ENCODE peak calls at places on chromosomes 3 and 15, in eight cellular contexts. U, W, B, P, A, V, E and N are unnamed samples.

GRCh38 chr3:36941658-36942057 is 3.2 kb downstream of the TRANK1 start:
- DNase-seq in U (no peak), W (no peak), B (no peak), P (no peak), A (no peak), V (no peak), E (no peak), N (no peak)

GRCh38 chr15:74850398-74850797 is 7.4 kb upstream of the ULK3 start:
- DNase-seq in U (no peak), W (no peak), B (no peak), P (no peak), A (no peak), V (no peak), E (no peak), N (no peak)

GRCh38 chr3:15108082-15108545 is 9.2 kb upstream of the RBSN start:
- DNase-seq in U (peak; percentile 50), W (peak; percentile 89), B (peak; percentile 67), P (peak; percentile 92), A (peak; percentile 78), V (peak; percentile 30), E (peak; percentile 41), N (peak; percentile 75)

GRCh38 chr3:65045138-65045537 is 357.3 kb upstream of the ADAMTS9 start:
- DNase-seq in U (no peak), W (no peak), B (no peak), P (no peak), A (no peak), V (no peak), E (no peak), N (no peak)

GRCh38 chr3:137948400-137949072 is 61.4 kb upstream of the CLDN18 start:
- DNase-seq in U (no peak), W (no peak), B (no peak), P (no peak), A (no peak), V (no peak), E (no peak), N (no peak)

GRCh38 chr3:196144383-196145105 is 62.7 kb upstream of the TFRC start:
- DNase-seq in U (peak; percentile 42), W (no peak), B (no peak), P (no peak), A (no peak), V (no peak), E (no peak), N (no peak)

GRCh38 chr15:22258402-22259150 is 178.2 kb downstream of the OR4M2 start:
- DNase-seq in U (no peak), W (no peak), B (no peak), P (peak; percentile 78), A (no peak), V (no peak), E (no peak), N (peak; percentile 83)

GRCh38 chr3:50612973-50613851 is 1.6 kb upstream of the CISH start:
- DNase-seq in U (no peak), W (no peak), B (no peak), P (no peak), A (no peak), V (no peak), E (no peak), N (no peak)

GRCh38 chr15:68187559-68187958 is 17.6 kb downstream of the CALML4 start:
- DNase-seq in U (peak; percentile 61), W (no peak), B (peak; percentile 67), P (no peak), A (no peak), V (peak; percentile 66), E (no peak), N (no peak)

GRCh38 chr3:138197545-138197944 is 10.4 kb downstream of the ARMC8 start:
- DNase-seq in U (no peak), W (no peak), B (no peak), P (no peak), A (no peak), V (no peak), E (no peak), N (no peak)

GRCh38 chr15:65902373-65902772 is 33.1 kb downstream of the RAB11A start:
- DNase-seq in U (no peak), W (peak; percentile 69), B (no peak), P (peak; percentile 81), A (peak; percentile 89), V (peak; percentile 35), E (peak; percentile 68), N (peak; percentile 72)

GRCh38 chr15:64282701-64283100 is 73.3 kb downstream of the CSNK1G1 start:
- DNase-seq in U (no peak), W (no peak), B (no peak), P (no peak), A (no peak), V (no peak), E (no peak), N (no peak)

GRCh38 chr15:64285150-64285549 is 70.8 kb downstream of the CSNK1G1 start:
- DNase-seq in U (no peak), W (no peak), B (no peak), P (no peak), A (no peak), V (no peak), E (no peak), N (no peak)

GRCh38 chr15:64286473-64286872 is 69.5 kb downstream of the CSNK1G1 start:
- DNase-seq in U (no peak), W (no peak), B (no peak), P (no peak), A (no peak), V (no peak), E (no peak), N (no peak)

GRCh38 chr15:64285871-64286270 is 70.1 kb downstream of the CSNK1G1 start:
- DNase-seq in U (no peak), W (no peak), B (no peak), P (no peak), A (no peak), V (no peak), E (no peak), N (no peak)

DNA sequence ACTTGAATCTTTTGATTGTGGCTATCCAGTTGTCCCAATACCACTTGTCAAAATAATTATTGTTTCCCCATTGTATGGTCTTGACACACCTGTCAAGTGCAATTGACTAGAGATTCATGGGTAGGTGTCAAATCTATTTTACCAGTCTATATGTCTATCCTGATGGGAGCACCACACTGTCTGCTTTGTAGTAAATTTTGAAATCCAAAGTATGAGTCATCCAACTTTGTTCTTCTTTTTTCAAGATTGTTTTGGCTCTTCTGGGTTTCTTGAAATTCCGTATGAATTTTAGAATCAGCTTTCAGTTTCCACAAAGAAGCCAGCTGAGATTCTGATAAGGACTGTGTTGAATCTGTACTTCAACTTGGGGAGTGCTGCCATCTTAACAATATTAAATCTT is 71.9 kb downstream of the CSNK1G1 start:
- DNase-seq in U (no peak), W (no peak), B (no peak), P (no peak), A (no peak), V (peak; percentile 5), E (no peak), N (no peak)
- H3K27ac ChIP-seq in U (no peak overlapping the region), W (no peak overlapping the region), B (no peak overlapping the region), P (no peak overlapping the region), A (no peak overlapping the region), V (no peak overlapping the region), E (no peak overlapping the region), N (peak overlapping the region; percentile 13)

DNA sequence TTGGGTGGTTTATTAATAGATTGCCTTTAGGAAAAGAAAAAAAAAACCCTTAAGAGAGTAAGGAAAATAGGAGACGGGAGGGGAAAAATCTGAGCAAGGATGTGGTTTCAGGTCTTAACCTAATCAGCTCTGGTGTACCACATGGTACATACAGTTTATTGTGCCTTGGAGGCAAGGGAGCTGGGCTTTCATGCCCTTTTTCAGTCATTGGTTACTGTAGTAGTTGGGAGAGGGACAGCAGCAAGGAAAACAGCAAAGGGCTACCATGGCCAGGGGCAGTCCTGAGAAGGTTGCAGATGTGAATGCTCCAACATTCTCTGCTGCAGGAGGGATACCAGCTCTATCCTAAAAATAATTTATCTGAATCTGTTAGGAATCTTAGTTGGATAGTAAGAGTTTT is 5.9 kb downstream of the CMC1 start:
- DNase-seq in U (no peak), W (no peak), B (no peak), P (no peak), A (no peak), V (no peak), E (no peak), N (no peak)
- TF ChIP-seq CTCF in U (no peak), W (no peak), B (no peak), P (no peak), A (no peak), V (no peak), E (no peak), N (no peak)

DNA sequence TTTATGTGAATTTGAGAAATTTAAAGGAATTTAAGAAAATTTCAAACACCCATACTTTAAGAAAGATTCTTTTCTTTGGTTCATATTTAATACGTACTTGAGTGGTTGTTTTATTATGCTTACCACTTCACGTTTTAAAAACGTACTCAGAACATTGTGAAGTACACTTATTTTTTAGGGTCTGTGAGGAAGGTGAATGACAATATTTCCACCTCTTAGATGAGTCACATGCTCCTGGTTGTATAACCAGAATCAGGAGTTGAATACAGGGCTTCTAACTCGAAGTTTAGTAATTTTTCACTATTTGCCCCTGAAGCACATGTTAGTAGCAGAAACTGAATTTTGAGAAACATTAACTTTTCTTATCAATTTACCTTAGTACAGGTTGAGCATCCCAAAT is 7.5 kb downstream of the SKIL start:
- DNase-seq in U (no peak), W (no peak), B (no peak), P (no peak), A (no peak), V (no peak), E (no peak), N (no peak)
- H3K4me3 ChIP-seq in U (no peak overlapping the region), W (no peak overlapping the region), B (no peak overlapping the region), P (no peak overlapping the region), A (no peak overlapping the region), V (no peak overlapping the region), E (no peak overlapping the region), N (no peak overlapping the region)

DNA sequence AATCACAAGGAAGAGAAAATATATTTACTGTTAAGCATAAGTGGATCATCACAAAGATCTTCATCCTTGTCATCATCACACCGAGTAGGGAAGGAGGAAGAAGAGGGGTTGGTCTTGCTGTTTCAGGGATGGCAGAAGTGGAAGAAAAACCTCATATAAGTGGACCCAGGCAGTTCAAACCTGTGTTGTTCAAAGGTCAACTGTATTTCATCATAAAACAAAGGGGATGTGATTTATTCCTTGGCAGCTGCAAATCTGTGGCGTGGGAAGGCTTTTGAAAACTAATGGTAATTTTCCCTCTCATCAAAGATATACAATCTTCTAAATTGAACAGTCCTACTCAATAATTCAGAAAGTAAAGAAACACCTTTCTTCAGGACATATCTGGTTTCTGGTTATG is 129.9 kb upstream of the ABI3BP start:
- DNase-seq in U (no peak), W (no peak), B (no peak), P (no peak), A (no peak), V (no peak), E (no peak), N (no peak)
- H3K27ac ChIP-seq in U (no peak overlapping the region), W (no peak overlapping the region), B (no peak overlapping the region), P (no peak overlapping the region), A (no peak overlapping the region), V (no peak overlapping the region), E (no peak overlapping the region), N (no peak overlapping the region)

DNA sequence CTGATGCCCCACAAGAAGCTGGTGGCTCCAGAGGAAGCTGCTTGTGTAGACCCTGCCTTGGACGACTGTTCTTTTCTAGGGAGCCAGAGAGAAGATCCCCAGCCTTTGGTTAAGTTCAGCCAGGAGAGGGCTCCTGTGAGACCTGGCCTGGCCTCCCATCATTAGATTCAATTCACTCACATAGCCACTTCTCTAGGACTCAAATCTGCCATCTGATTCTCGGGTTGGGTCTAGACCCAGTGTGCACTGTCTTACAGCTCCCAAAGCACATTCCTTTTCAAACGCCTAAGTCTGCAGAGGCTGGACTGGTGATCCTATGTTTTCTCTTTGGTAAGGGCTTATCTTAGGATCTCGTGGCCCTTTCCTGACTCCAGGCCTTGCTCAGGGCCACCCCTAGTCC is 81.7 kb upstream of the NPHP3 start:
- DNase-seq in U (no peak), W (no peak), B (no peak), P (no peak), A (no peak), V (no peak), E (no peak), N (no peak)
- TF ChIP-seq CTCF in U (no peak), W (no peak), B (no peak), P (no peak), A (peak; percentile 27), V (no peak), E (no peak), N (no peak)